ENCODE peak calls at places on chromosomes 3 and 15, in ten cellular contexts. V is fibroblast of mammary gland; R is M059J; I is stimulated activated CD8-positive, alpha-beta memory T cell treated with anti-CD3 and anti-CD28 coated beads, Interleukin-7, amount 100 ng/mL, for 24 hours; T is NCI-H2029; N is IMR-90; O is NK-92 treated with Interleukin-12 subunit alpha and Interleukin-12 subunit beta, amount 100 ng/mL, for 24 hours; Z is activated CD4-positive, alpha-beta T cell treated with anti-CD3 and anti-CD28 coated beads, Interleukin-2, amount 50 U/mL, for 1 hour; S is activated T-helper 9 cell treated with anti-CD3 and anti-CD28 coated beads, Interleukin-2, amount 50 U/mL, for 16 hours; X is ureter. L is an unnamed sample.

GRCh38 chr3:150050510-150050909 is 79.8 kb upstream of the PFN2 start:
- DNase-seq in V (no peak), R (no peak), I (no peak), T (no peak), N (no peak), O (no peak), Z (no peak), S (no peak), X (no peak), L (no peak)

GRCh38 chr3:194574639-194575483 is 58.4 kb downstream of the TMEM44 start:
- DNase-seq in V (peak), R (peak), I (no peak), T (no peak), N (peak), O (no peak), Z (no peak), S (no peak), X (no peak), L (peak)

GRCh38 chr15:69026355-69026754 is 11.9 kb downstream of the NOX5 start:
- DNase-seq in V (no peak), R (no peak), I (no peak), T (no peak), N (no peak), O (no peak), Z (no peak), S (no peak), X (no peak), L (no peak)

GRCh38 chr3:194851254-194851653 is 165.6 kb downstream of the FAM43A start:
- DNase-seq in V (no peak), R (no peak), I (no peak), T (peak), N (no peak), O (no peak), Z (no peak), S (no peak), X (no peak), L (no peak)

GRCh38 chr15:101773496-101774100 is 29.7 kb upstream of the OR4F6 start:
- DNase-seq in V (no peak), R (peak), I (no peak), T (no peak), N (no peak), O (no peak), Z (peak), S (no peak), X (no peak), L (no peak)

GRCh38 chr3:129611812-129612349 is 5.4 kb upstream of the PLXND1 start:
- DNase-seq in V (no peak), R (peak), I (no peak), T (no peak), N (peak), O (no peak), Z (no peak), S (no peak), X (no peak), L (peak)

GRCh38 chr3:104437131-104437750 is 929.5 kb upstream of the ALCAM start:
- DNase-seq in V (peak), R (peak), I (no peak), T (no peak), N (peak), O (no peak), Z (no peak), S (no peak), X (no peak), L (peak)

GRCh38 chr15:82624008-82624407 is 23.2 kb downstream of the CPEB1 start:
- DNase-seq in V (no peak), R (peak), I (no peak), T (no peak), N (no peak), O (no peak), Z (no peak), S (no peak), X (no peak), L (peak)

GRCh38 chr3:137509354-137510045 is 254.6 kb upstream of the SOX14 start:
- DNase-seq in V (no peak), R (no peak), I (no peak), T (no peak), N (no peak), O (no peak), Z (no peak), S (no peak), X (no peak), L (no peak)

GRCh38 chr3:46709721-46710120 is 7.9 kb downstream of the PRSS50 start:
- DNase-seq in V (no peak), R (no peak), I (no peak), T (no peak), N (no peak), O (no peak), Z (no peak), S (no peak), X (peak), L (no peak)

GRCh38 chr15:42371125-42371524 is 11.8 kb downstream of the CAPN3 start:
- DNase-seq in V (peak), R (peak), I (no peak), T (no peak), N (peak), O (peak), Z (no peak), S (no peak), X (no peak), L (peak)

GRCh38 chr3:167032267-167032876 is 347.7 kb downstream of the ZBBX start:
- DNase-seq in V (peak), R (peak), I (no peak), T (peak), N (peak), O (no peak), Z (no peak), S (no peak), X (no peak), L (peak)